ENCODE peak calls at places on chromosomes 5 and 9, in seven cellular contexts. B, J, P, Y, L, U and H are unnamed samples.

GRCh38 chr9:135512241-135512603 is 9.0 kb upstream of the LCN1 start:
- DNase-seq in B (no peak), J (no peak), P (no peak), Y (no peak), L (no peak), U (no peak), H (no peak)

GRCh38 chr9:124309665-124310064 is 51.9 kb downstream of the NEK6 start:
- DNase-seq in B (peak), J (no peak), P (peak), Y (peak), L (no peak), U (no peak), H (no peak)

GRCh38 chr5:152104211-152104610 is 179.6 kb upstream of the GLRA1 start:
- DNase-seq in B (no peak), J (no peak), P (no peak), Y (no peak), L (no peak), U (no peak), H (no peak)

GRCh38 chr9:124869986-124870560 is 8.1 kb downstream of the ARPC5L start:
- DNase-seq in B (no peak), J (peak), P (peak), Y (no peak), L (no peak), U (peak), H (no peak)

GRCh38 chr9:129648764-129649115 is 6.8 kb upstream of the ASB6 start:
- DNase-seq in B (no peak), J (no peak), P (no peak), Y (no peak), L (no peak), U (no peak), H (no peak)

GRCh38 chr5:146647656-146648199 is 131.7 kb upstream of the GPR151 start:
- DNase-seq in B (no peak), J (no peak), P (peak), Y (peak), L (no peak), U (no peak), H (no peak)

GRCh38 chr9:98533132-98533531 is 175.6 kb downstream of the GABBR2 start:
- DNase-seq in B (no peak), J (no peak), P (peak), Y (peak), L (no peak), U (no peak), H (no peak)

GRCh38 chr9:137813167-137813566 is 64.4 kb upstream of the CACNA1B start:
- DNase-seq in B (no peak), J (peak), P (no peak), Y (no peak), L (no peak), U (no peak), H (no peak)

GRCh38 chr9:127283917-127284316 is 19.3 kb downstream of the GARNL3 start:
- DNase-seq in B (no peak), J (no peak), P (peak), Y (peak), L (no peak), U (peak), H (no peak)

GRCh38 chr5:56350595-56351170 is 117.6 kb upstream of the ANKRD55 start:
- DNase-seq in B (peak), J (peak), P (peak), Y (peak), L (peak), U (no peak), H (no peak)

GRCh38 chr5:568809-569208 is 43.3 kb upstream of the CEP72 start:
- DNase-seq in B (no peak), J (no peak), P (no peak), Y (no peak), L (no peak), U (no peak), H (no peak)

GRCh38 chr9:103037508-103038477 is 42.7 kb downstream of the CYLC2 start:
- DNase-seq in B (no peak), J (peak), P (no peak), Y (peak), L (no peak), U (no peak), H (no peak)

GRCh38 chr9:135908334-135909204 is 1.2 kb upstream of the CAMSAP1 start:
- DNase-seq in B (no peak), J (no peak), P (peak), Y (no peak), L (no peak), U (no peak), H (no peak)

GRCh38 chr5:32760091-32760509 is 49.0 kb downstream of the NPR3 start:
- DNase-seq in B (no peak), J (no peak), P (peak), Y (peak), L (no peak), U (no peak), H (no peak)

GRCh38 chr5:115962565-115963402 is 509 bp downstream of the LVRN start:
- DNase-seq in B (no peak), J (peak), P (peak), Y (peak), L (no peak), U (no peak), H (no peak)

GRCh38 chr5:113817683-113818082 is 304.2 kb downstream of the YTHDC2 start:
- DNase-seq in B (no peak), J (no peak), P (no peak), Y (no peak), L (no peak), U (no peak), H (no peak)

DNA sequence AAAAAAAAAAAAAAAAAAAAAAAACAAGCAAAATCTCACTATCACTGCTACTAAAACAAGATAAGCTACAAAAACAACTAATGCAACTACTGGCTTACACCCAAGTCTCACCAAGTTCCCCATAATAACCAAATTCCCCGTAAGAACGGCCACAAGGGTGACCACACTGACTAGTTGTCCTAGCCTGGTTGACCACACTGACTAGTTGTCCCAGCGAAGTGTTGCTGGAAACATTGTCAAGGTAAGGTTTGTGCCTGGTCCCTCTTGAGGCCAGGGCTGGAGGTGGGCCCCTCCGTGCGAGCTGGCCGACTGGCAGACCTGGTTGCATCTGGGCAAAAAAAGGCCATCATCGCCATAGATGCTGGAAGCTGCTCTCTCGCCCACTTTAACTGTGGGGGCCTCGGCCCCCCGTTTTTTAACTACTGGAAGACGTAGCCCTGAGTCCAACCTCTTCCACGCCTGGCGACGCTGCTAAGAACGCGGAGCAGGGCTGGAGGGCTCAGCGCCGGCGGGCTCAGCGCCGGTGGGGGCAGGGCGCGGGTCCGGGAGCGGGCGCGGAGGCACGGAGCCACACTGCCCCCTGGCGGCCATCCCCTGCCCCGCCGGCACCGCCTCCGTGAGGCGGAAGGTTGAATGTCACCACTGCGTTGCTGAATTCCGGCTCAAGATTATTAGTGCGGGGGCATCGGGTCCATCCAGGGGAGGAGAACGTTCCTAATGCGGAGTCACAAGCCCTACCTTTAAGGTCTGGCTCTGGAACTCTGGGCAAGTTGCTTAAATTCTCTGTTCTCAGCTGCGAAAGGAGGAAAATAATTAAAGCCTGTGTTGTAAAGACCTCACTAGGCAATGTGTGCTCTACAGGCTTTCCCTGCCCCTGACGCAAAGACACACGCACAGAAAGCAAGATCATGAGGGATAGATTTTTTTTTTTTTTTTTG is 84.0 kb downstream of the HSD17B3 start:
- DNase-seq in B (no peak), J (peak), P (peak), Y (peak), L (peak), U (peak), H (peak)
- H3K27ac ChIP-seq in B (no peak), J (no peak), P (no peak), Y (no peak), L (no peak), U (no peak), H (peak)

DNA sequence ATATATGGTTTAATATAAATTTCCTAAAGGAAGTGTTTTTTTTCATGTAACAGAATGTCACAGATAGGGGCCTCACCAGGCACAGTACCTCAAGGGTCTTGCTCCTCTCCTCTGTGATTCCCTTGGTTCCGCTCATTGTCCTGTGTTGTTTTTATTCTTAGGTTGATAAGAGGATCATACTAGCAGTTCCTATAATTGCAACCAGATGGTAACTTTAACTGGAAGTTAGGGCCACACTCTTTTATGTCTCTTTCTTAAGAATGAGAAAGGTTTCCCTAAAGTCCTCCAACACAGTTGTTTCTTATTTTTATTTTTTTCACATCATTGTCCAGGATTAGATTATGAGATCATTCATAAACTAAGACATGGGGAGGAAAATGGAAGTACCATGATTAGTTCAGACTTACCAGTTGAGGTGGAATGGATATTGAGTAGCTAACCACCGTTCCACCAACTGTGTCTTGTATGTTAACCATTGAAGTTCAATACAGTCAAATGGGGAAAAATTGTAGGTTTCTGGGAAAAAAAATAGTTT is 41.1 kb downstream of the FAM174A start:
- DNase-seq in B (no peak), J (no peak), P (peak), Y (no peak), L (no peak), U (no peak), H (no peak)
- H3K27ac ChIP-seq in B (no peak), J (no peak), P (no peak), Y (no peak), L (no peak), U (no peak), H (no peak)

GRCh38 chr9:5425006-5425628 is 12.6 kb downstream of the PLGRKT start:
- DNase-seq in B (no peak), J (no peak), P (peak), Y (no peak), L (peak), U (peak), H (no peak)

GRCh38 chr9:5428172-5428571 is 9.6 kb downstream of the PLGRKT start:
- DNase-seq in B (no peak), J (no peak), P (no peak), Y (no peak), L (no peak), U (no peak), H (no peak)

GRCh38 chr9:5429873-5430564 is 7.7 kb downstream of the PLGRKT start:
- DNase-seq in B (no peak), J (no peak), P (no peak), Y (no peak), L (no peak), U (no peak), H (no peak)

GRCh38 chr9:5428794-5429528 is 8.8 kb downstream of the PLGRKT start:
- DNase-seq in B (no peak), J (no peak), P (peak), Y (no peak), L (no peak), U (no peak), H (no peak)

DNA sequence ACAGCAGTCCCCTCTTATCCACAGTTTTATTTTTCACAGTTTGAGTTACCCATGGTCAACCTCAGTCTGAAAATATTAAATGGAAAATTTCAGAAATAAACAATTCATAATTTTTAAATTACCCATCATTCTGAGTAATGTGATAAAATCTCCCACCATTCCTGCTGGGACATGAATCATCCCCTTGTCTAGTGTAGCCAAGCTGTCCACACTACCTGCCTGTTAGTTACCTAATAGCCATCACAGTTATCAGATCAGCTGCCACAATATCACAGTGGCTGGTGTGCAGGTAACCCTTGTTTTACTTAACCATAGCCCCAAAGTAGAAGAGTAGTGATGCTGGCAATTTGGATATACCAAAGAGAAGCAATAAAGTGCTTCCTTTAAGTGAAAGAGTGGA is 10.7 kb downstream of the PLGRKT start:
- DNase-seq in B (no peak), J (no peak), P (no peak), Y (no peak), L (no peak), U (no peak), H (no peak)
- H3K27ac ChIP-seq in B (no peak), J (no peak), P (no peak), Y (no peak), L (no peak), U (no peak), H (no peak)

DNA sequence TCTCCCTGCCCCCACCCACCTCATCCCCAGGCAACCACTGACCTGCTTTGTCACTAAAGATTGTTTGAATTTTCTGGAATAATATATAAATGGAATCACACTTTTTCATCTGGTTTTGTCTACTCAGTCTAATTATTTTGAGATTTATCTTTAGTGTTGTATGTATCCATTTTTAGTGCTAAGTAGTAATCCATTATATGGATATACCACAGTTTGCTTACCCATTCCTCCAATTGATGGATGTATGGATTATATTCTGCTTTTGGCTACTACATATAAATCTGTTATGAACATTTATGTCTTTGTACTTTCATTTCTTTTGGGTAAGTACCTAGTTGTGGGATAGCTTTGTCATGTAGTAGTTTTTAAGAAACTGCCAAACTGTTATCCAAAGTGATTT is 14.5 kb upstream of the ZNF622 start:
- DNase-seq in B (no peak), J (no peak), P (no peak), Y (no peak), L (no peak), U (no peak), H (no peak)
- H3K27ac ChIP-seq in B (no peak), J (no peak), P (no peak), Y (no peak), L (no peak), U (no peak), H (no peak)

GRCh38 chr5:129460951-129461815 is 1.1 kb downstream of the ADAMTS19 start:
- DNase-seq in B (no peak), J (peak), P (peak), Y (peak), L (peak), U (no peak), H (peak)

GRCh38 chr5:129461816-129462396 is 1.8 kb downstream of the ADAMTS19 start:
- DNase-seq in B (no peak), J (no peak), P (no peak), Y (no peak), L (no peak), U (no peak), H (no peak)

GRCh38 chr5:129460121-129460950 is at the start of gene ADAMTS19:
- DNase-seq in B (no peak), J (peak), P (peak), Y (peak), L (no peak), U (no peak), H (peak)

GRCh38 chr5:129465945-129466344 is 5.8 kb downstream of the ADAMTS19 start:
- DNase-seq in B (no peak), J (no peak), P (no peak), Y (no peak), L (no peak), U (no peak), H (no peak)
- H3K27ac ChIP-seq in B (no peak), J (no peak), P (no peak), Y (no peak), L (no peak), U (no peak), H (no peak)

DNA sequence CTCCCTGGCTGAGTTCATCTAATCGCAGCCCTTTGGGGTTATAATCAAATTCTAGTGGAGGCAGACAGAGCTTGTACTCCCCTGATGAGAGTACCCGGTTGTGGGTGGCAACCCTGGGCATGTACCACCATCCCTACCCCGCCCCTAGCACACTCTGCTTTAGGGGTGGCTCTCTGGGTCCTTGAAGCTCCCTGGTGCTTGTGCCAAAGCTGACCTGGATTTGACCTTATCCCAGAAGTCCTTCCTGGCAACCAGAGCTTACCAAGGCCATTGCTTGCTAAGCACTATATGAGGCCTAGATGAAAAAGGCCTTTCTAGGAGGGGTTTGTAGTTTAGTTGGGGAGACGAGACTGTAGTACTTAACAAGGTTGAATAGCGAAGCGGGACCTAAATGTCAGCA is 72.2 kb downstream of the RGS3 start:
- DNase-seq in B (no peak), J (no peak), P (no peak), Y (no peak), L (no peak), U (no peak), H (no peak)
- H3K27ac ChIP-seq in B (no peak), J (no peak), P (no peak), Y (no peak), L (no peak), U (no peak), H (peak)

GRCh38 chr5:139641116-139642080 is 6.8 kb upstream of the CXXC5 start:
- DNase-seq in B (no peak), J (peak), P (no peak), Y (no peak), L (no peak), U (no peak), H (no peak)

GRCh38 chr5:139644001-139644456 is 4.1 kb upstream of the CXXC5 start:
- DNase-seq in B (no peak), J (peak), P (no peak), Y (no peak), L (no peak), U (no peak), H (no peak)

GRCh38 chr5:139644646-139645494 is 3.3 kb upstream of the CXXC5 start:
- DNase-seq in B (no peak), J (peak), P (no peak), Y (no peak), L (no peak), U (no peak), H (no peak)

GRCh38 chr5:139642213-139642612 is 5.9 kb upstream of the CXXC5 start:
- DNase-seq in B (no peak), J (peak), P (no peak), Y (no peak), L (no peak), U (no peak), H (no peak)

DNA sequence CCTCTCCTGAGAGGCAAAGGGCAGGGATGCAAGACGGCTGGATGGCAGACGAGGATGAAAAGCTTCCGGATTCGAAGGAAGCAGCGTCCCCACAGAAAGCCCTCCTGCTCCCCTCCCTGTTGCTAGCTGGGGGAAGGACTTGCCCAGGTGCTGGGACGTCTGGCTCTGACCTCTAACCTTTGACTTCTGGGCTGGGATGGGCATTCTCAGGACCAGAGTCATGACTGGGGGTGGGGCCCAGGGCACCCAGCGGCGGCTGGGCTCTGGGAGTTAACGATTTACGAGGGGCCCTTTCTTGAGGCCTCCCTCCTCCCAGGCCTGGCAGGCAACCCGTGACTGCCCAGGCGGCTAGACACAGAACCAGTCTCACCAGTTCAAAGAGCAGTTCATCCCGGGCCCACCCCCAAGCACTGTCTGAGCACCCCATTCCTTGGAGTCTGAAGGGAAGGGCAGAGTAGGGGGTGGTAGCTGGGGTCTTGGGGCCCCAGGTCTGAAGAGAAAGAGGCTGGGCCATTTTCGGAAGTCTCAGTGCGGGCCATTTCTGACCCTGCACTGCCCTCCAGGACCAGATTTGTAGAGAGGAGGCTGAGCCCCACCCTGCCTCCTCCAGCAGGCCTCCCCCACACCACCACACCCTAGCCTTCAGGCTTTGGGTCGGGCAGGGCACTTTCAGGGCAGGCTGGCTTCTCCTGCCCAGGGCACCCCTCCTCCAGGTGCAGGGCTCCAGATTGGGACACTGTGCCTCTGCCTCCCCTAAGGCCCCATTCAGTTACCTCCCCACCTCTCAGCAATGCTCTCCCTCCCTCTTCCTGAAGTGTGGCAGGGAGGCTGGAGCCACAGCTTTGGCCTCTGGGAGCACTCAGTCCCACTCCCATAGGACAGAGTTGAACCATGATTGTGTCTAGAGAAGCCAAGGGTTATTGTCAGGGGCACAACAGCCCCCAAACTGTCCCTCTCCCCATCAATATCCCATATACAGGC is 5.0 kb upstream of the CXXC5 start:
- DNase-seq in B (no peak), J (peak), P (no peak), Y (no peak), L (no peak), U (no peak), H (no peak)
- H3K27ac ChIP-seq in B (no peak), J (peak), P (no peak), Y (no peak), L (peak), U (no peak), H (no peak)

GRCh38 chr5:54746777-54747398 is 229.3 kb downstream of the SNX18 start:
- DNase-seq in B (no peak), J (no peak), P (no peak), Y (no peak), L (no peak), U (no peak), H (no peak)

GRCh38 chr5:54743581-54743980 is 226.0 kb downstream of the SNX18 start:
- DNase-seq in B (no peak), J (no peak), P (no peak), Y (no peak), L (no peak), U (no peak), H (no peak)

GRCh38 chr5:54743997-54744788 is 226.6 kb downstream of the SNX18 start:
- DNase-seq in B (no peak), J (peak), P (peak), Y (peak), L (peak), U (peak), H (no peak)

GRCh38 chr5:54745599-54745998 is 228.0 kb downstream of the SNX18 start:
- DNase-seq in B (no peak), J (no peak), P (no peak), Y (no peak), L (no peak), U (no peak), H (no peak)

GRCh38 chr5:54746346-54746745 is 228.8 kb downstream of the SNX18 start:
- DNase-seq in B (no peak), J (no peak), P (no peak), Y (no peak), L (no peak), U (no peak), H (no peak)
- H3K27ac ChIP-seq in B (no peak), J (no peak), P (no peak), Y (no peak), L (no peak), U (no peak), H (no peak)